ENCODE peak calls at places on chromosomes 7 and 10, in nine cellular contexts. F, R, N, M, Y, I, L, Z and C are unnamed samples.

GRCh38 chr10:60236869-60237524 is 152.7 kb downstream of the ANK3 start:
- DNase-seq in I (peak), N (peak), Z (peak), L (no peak), F (no peak), Y (peak), M (no peak), R (peak), C (no peak)

GRCh38 chr10:43287056-43288007 is 20.5 kb upstream of the RASGEF1A start:
- DNase-seq in F (no peak), L (no peak), Y (peak), M (peak), I (no peak), N (peak), Z (no peak), R (peak), C (no peak)

GRCh38 chr10:71361581-71361980 is 35.1 kb upstream of the CDH23 start:
- DNase-seq in M (no peak), Z (no peak), L (no peak), I (no peak), R (no peak), F (no peak), Y (no peak), N (no peak), C (no peak)

GRCh38 chr10:112082134-112082533 is 101.4 kb downstream of the GPAM start:
- DNase-seq in Z (no peak), L (peak), I (no peak), F (no peak), M (no peak), R (no peak), N (no peak), Y (no peak), C (no peak)

GRCh38 chr7:8638076-8638475 is 204.7 kb downstream of the NXPH1 start:
- DNase-seq in M (no peak), F (no peak), R (no peak), N (no peak), Y (no peak), L (peak), Z (no peak), I (no peak), C (no peak)

GRCh38 chr7:75889826-75890225 is 11.0 kb downstream of the RHBDD2 start:
- DNase-seq in I (peak), N (no peak), R (no peak), F (no peak), Y (peak), Z (no peak), M (no peak), L (no peak), C (no peak)

GRCh38 chr7:50781371-50781770 is 1.3 kb downstream of the GRB10 start:
- DNase-seq in I (no peak), L (no peak), F (no peak), Y (no peak), Z (peak), R (peak), N (no peak), M (no peak), C (no peak)

GRCh38 chr10:86091216-86091615 is 275.4 kb downstream of the GRID1 start:
- DNase-seq in M (no peak), L (no peak), R (no peak), Y (no peak), N (no peak), Z (no peak), F (no peak), I (no peak), C (no peak)

GRCh38 chr7:112743811-112744210 is 46.4 kb downstream of the TMEM168 start:
- DNase-seq in Z (no peak), L (no peak), N (no peak), I (no peak), R (no peak), M (no peak), F (no peak), Y (no peak), C (no peak)

GRCh38 chr7:32502656-32503189 is 7.4 kb downstream of the AVL9 start:
- DNase-seq in Z (no peak), M (no peak), Y (no peak), R (no peak), I (no peak), L (no peak), N (no peak), F (no peak), C (no peak)

GRCh38 chr10:27804136-27804535 is 58.5 kb upstream of the MKX start:
- DNase-seq in I (no peak), M (no peak), Y (no peak), N (no peak), L (no peak), F (no peak), R (no peak), Z (no peak), C (no peak)

GRCh38 chr7:21064698-21065648 is 278.3 kb upstream of the SP8 start:
- DNase-seq in Z (no peak), Y (no peak), F (no peak), M (no peak), N (no peak), I (no peak), R (no peak), L (no peak), C (no peak)

GRCh38 chr7:149854611-149855367 is 16.6 kb downstream of the ZNF862 start:
- DNase-seq in I (peak), Y (peak), N (no peak), L (peak), R (peak), M (no peak), Z (no peak), F (no peak), C (no peak)

GRCh38 chr7:2110586-2111396 is 122.0 kb downstream of the MAD1L1 start:
- DNase-seq in Z (no peak), R (no peak), L (no peak), N (no peak), I (peak), M (no peak), F (no peak), Y (peak), C (no peak)

GRCh38 chr10:118927317-118927716 is 102.2 kb upstream of the NANOS1 start:
- DNase-seq in R (no peak), F (no peak), Y (no peak), N (no peak), I (no peak), L (no peak), Z (no peak), M (no peak), C (no peak)

GRCh38 chr7:31080112-31080511 is 28.0 kb downstream of the ADCYAP1R1 start:
- DNase-seq in R (no peak), Z (no peak), F (no peak), Y (no peak), L (no peak), N (no peak), M (no peak), I (no peak), C (no peak)

GRCh38 chr10:124622158-124622557 is 122.0 kb downstream of the FAM53B start:
- DNase-seq in I (no peak), N (no peak), Z (no peak), L (no peak), R (no peak), F (no peak), M (no peak), Y (no peak), C (no peak)

GRCh38 chr7:5394264-5395105 is 29.1 kb downstream of the TNRC18 start:
- DNase-seq in L (no peak), I (no peak), Y (no peak), N (no peak), M (no peak), Z (no peak), R (no peak), F (no peak), C (no peak)

GRCh38 chr7:81618400-81619014 is 151.3 kb downstream of the HGF start:
- DNase-seq in N (no peak), L (no peak), M (no peak), I (peak), F (no peak), Z (no peak), R (no peak), Y (peak), C (no peak)